ENCODE peak calls at places on chromosomes 1 and 21, in six cellular contexts. L is astrocyte, H is fibroblast of lung, E is mucosa of descending colon, Z is HFF-Myc, V is prostate gland. G is an unnamed sample.

GRCh38 chr1:153357076-153357852 is 390 bp upstream of the S100A9 start:
- DNase-seq in H (no peak), L (no peak), V (peak; percentile 72), E (peak; percentile 80), Z (no peak), G (no peak)

GRCh38 chr1:5427026-5427613 is 565.1 kb downstream of the NPHP4 start:
- DNase-seq in E (no peak), H (no peak), V (no peak), Z (no peak), L (no peak), G (no peak)

GRCh38 chr1:1206376-1207253 is at the start of gene TNFRSF18:
- DNase-seq in V (peak; percentile 43), E (peak; percentile 66), L (no peak), Z (no peak), H (peak; percentile 17), G (no peak)

GRCh38 chr21:44802396-44803153 is 955 bp upstream of the UBE2G2 start:
- DNase-seq in Z (no peak), L (no peak), H (no peak), V (no peak), E (no peak), G (no peak)

GRCh38 chr1:167659440-167659839 is 29.4 kb downstream of the RCSD1 start:
- DNase-seq in E (no peak), Z (no peak), V (no peak), L (no peak), H (peak; percentile 18), G (no peak)

GRCh38 chr1:42219627-42220026 is 55.1 kb upstream of the GUCA2A start:
- DNase-seq in L (no peak), H (no peak), E (no peak), Z (no peak), V (no peak), G (no peak)

GRCh38 chr1:166920561-166921475 is 44.8 kb upstream of the TADA1 start:
- DNase-seq in V (no peak), Z (no peak), H (no peak), L (no peak), E (no peak), G (no peak)

GRCh38 chr1:230208619-230209261 is 141.7 kb downstream of the GALNT2 start:
- DNase-seq in E (no peak), H (no peak), L (no peak), Z (no peak), V (no peak), G (no peak)

GRCh38 chr1:93678491-93678890 is 3.1 kb downstream of the BCAR3 start:
- DNase-seq in L (no peak), Z (no peak), E (no peak), H (no peak), V (no peak), G (no peak)

GRCh38 chr1:204623365-204623893 is 62.1 kb downstream of the LRRN2 start:
- DNase-seq in E (no peak), L (peak; percentile 36), H (peak; percentile 56), Z (peak; percentile 39), V (no peak), G (peak; percentile 28)

GRCh38 chr1:204408074-204408507 is 3.5 kb downstream of the PPP1R15B start:
- DNase-seq in E (no peak), H (peak; percentile 80), Z (no peak), V (peak; percentile 86), L (peak; percentile 69), G (no peak)

GRCh38 chr1:9892563-9893528 is 17.2 kb downstream of the CTNNBIP1 start:
- DNase-seq in V (peak; percentile 63), E (peak; percentile 42), H (peak; percentile 91), Z (peak; percentile 53), L (peak; percentile 87), G (no peak)

GRCh38 chr1:109991400-109991925 is 6.9 kb downstream of the AHCYL1 start:
- DNase-seq in Z (no peak), E (no peak), L (no peak), V (no peak), H (no peak), G (no peak)

GRCh38 chr1:41542196-41542955 is 57.9 kb upstream of the EDN2 start:
- DNase-seq in E (no peak), L (no peak), H (no peak), Z (no peak), V (no peak), G (no peak)

GRCh38 chr1:152983743-152984142 is at the start of gene SPRR1A:
- DNase-seq in L (no peak), H (no peak), E (no peak), V (no peak), Z (no peak), G (no peak)

GRCh38 chr1:7783178-7783711 is 846 bp upstream of the PER3 start:
- DNase-seq in L (peak; percentile 18), H (peak; percentile 55), E (peak; percentile 83), Z (no peak), V (no peak), G (no peak)

GRCh38 chr21:34008618-34009017 is 64.8 kb upstream of the MRPS6 start:
- DNase-seq in Z (no peak), H (peak; percentile 90), E (no peak), L (peak; percentile 86), V (no peak), G (no peak)

GRCh38 chr1:115430717-115431116 is 92.7 kb upstream of the NGF start:
- DNase-seq in L (peak; percentile 93), V (no peak), E (no peak), H (peak; percentile 94), Z (peak; percentile 85), G (peak; percentile 81)

GRCh38 chr1:119673171-119673940 is 25.3 kb upstream of the ZNF697 start:
- DNase-seq in H (peak; percentile 64), Z (no peak), E (no peak), V (no peak), L (peak; percentile 54), G (no peak)

GRCh38 chr1:244322791-244323521 is 128.8 kb downstream of the ADSS2 start:
- DNase-seq in H (peak; percentile 96), E (no peak), L (peak; percentile 95), Z (peak; percentile 98), V (peak; percentile 81), G (peak; percentile 89)

GRCh38 chr1:245874942-245875580 is 632.0 kb downstream of the SMYD3 start:
- DNase-seq in L (peak; percentile 100), E (no peak), Z (peak; percentile 99), H (peak; percentile 100), V (peak; percentile 84), G (peak; percentile 99)

GRCh38 chr1:156749429-156750118 is 1.9 kb downstream of the HDGF start:
- DNase-seq in E (peak; percentile 65), Z (no peak), H (no peak), L (no peak), V (no peak), G (no peak)

GRCh38 chr1:17998889-17999288 is 108.7 kb upstream of the IGSF21 start:
- DNase-seq in E (no peak), V (no peak), H (no peak), Z (no peak), L (no peak), G (no peak)

GRCh38 chr1:150606743-150607142 is 22.7 kb downstream of the ENSA start:
- DNase-seq in V (no peak), H (no peak), Z (no peak), L (no peak), E (no peak), G (no peak)

GRCh38 chr1:150609726-150610125 is 19.7 kb downstream of the ENSA start:
- DNase-seq in H (peak; percentile 29), Z (no peak), E (no peak), L (peak; percentile 20), V (no peak), G (no peak)

GRCh38 chr1:150601540-150601939 is 22.1 kb upstream of the MCL1 start:
- DNase-seq in Z (no peak), L (no peak), E (no peak), V (no peak), H (no peak), G (no peak)

GRCh38 chr1:150604226-150604588 is 24.8 kb upstream of the MCL1 start:
- DNase-seq in E (no peak), Z (no peak), H (no peak), V (no peak), L (no peak), G (no peak)
- H3K4me3 ChIP-seq in E (no peak overlapping the region), Z (no peak overlapping the region), H (no peak overlapping the region), V (no peak overlapping the region), L (no peak overlapping the region), G (no peak overlapping the region)

GRCh38 chr1:202186327-202186726 is 7.3 kb upstream of the LGR6 start:
- DNase-seq in L (no peak), E (no peak), H (no peak), V (no peak), Z (no peak), G (no peak)
- H3K4me3 ChIP-seq in L (no peak overlapping the region), E (no peak overlapping the region), H (no peak overlapping the region), V (no peak overlapping the region), Z (no peak overlapping the region), G (no peak overlapping the region)

DNA sequence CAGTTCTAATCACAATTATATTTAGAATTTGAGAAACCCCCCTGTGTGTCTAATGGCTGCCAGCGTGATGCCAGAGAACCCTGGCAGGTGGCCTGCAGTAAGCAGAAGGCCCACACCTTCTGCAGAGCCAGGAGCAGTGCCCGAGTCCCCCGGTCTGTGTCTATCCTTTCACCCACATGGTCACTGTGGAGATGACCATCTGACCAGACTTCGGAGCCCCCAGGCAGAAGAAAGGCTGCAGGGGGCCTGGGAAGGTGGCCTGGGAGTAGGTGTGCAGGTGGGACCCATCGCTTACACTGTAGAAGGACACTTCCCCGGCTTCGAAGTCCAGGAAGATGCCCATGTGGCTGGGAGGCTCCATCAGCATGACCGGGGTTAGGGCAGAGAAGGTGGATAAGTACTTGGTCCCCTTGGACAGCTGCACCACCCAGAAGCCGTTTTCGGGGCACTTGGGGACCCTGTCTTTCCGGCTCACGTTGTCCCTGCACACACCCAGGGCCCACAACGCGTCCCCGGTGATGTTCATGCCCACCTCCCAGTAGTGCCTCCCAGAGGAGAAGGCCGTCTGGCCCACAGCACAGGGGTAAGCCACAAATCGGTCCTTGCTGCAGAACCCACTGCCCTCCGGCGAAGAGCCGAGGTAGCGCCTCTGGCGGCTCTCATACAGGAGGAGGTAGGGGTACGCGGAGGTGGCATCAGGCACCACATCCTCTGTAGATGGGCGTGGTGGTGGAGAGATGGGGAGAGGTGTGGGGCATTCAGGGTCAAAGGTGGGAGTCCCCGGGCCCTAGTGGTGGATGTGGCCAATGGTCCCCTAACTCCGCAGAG is 1.6 kb upstream of the TRIM11 start:
- DNase-seq in E (peak; percentile 57), H (no peak), V (no peak), L (no peak), Z (no peak), G (no peak)
- H3K4me3 ChIP-seq in E (no peak overlapping the region), H (peak overlapping the region; percentile 86), V (no peak overlapping the region), L (peak overlapping the region; percentile 73), Z (peak overlapping the region; percentile 86), G (peak overlapping the region; percentile 91)

DNA sequence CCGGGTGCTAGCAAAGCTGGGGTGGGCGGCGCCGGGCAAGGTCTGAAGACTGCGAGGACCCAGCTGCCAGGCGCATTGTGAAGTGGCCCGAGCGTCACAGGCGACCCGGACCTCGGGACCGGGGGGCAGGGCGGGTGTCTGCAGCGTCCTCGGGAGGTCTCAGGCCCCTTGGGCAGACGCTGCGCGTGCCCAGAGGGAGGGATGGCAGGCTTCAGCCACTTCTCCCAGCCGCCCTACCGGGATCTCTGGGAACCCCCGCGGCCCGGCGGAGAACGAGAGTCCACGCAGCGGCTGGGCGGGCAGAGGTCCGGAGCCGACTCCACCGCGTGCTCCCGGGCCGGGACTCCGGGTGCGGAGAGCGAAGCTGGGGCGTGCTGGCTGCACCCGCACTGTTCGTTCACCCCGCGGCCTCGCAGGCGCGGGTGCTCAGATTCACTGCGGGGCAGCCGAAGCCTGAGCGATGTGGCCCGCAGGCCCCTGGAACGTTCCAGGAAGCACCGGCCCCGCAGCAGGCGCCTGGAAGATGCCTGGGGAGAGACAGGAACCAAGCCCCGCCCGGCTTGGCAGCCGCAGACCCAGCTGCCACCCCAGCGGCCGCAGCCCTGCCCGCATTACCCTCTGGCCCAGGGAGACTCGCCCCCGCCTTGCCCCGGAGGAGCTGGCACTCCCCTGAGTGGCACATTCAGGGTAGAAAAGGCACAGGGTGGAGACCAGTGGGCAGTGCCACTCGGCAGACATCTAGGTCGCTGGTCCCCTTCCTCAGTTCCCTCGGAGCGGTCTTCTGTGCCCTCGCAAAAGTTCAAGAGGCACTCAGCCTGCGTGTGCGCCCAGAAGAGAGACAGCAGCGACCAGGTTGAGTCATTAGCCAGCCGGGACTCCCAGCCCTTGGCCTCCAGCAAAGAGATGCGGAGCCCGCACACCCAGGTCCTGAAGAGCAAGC is at the start of gene CCDC185:
- DNase-seq in L (no peak), E (no peak), V (no peak), H (peak; percentile 19), Z (no peak), G (no peak)
- H3K4me3 ChIP-seq in L (peak within 1 kb of the TSS; percentile 44), E (no peak within 1 kb of the TSS), V (peak within 1 kb of the TSS; percentile 34), H (peak within 1 kb of the TSS; percentile 43), Z (peak within 1 kb of the TSS; percentile 14), G (no peak within 1 kb of the TSS)